ENCODE peak calls at places on chromosome 14, in seven cellular contexts. P, I, K, H, M, Y and O are unnamed samples.
A peak's percentile ranks its signal among the peaks of the same experiment; 100 is the strongest.

GRCh38 chr14:68762944-68763831 is 29.7 kb downstream of the ZFP36L1 start:
- DNase-seq in P (peak; percentile 76), I (peak; percentile 75), K (peak; percentile 58), H (peak; percentile 33), M (peak; percentile 75), Y (peak; percentile 92), O (no peak)

GRCh38 chr14:64812412-64812811 is 67.3 kb downstream of the SPTB start:
- DNase-seq in P (no peak), I (peak; percentile 79), K (peak; percentile 43), H (no peak), M (no peak), Y (no peak), O (no peak)

GRCh38 chr14:67456732-67457131 is 31.8 kb downstream of the TMEM229B start:
- DNase-seq in P (no peak), I (no peak), K (no peak), H (no peak), M (no peak), Y (no peak), O (no peak)

GRCh38 chr14:104157303-104157928 is 19.0 kb downstream of the KIF26A start:
- DNase-seq in P (no peak), I (no peak), K (peak; percentile 50), H (no peak), M (no peak), Y (no peak), O (no peak)

GRCh38 chr14:21867541-21867940 is 193.9 kb upstream of the OR4E1 start:
- DNase-seq in P (peak; percentile 23), I (no peak), K (no peak), H (no peak), M (no peak), Y (peak; percentile 45), O (peak; percentile 7)

GRCh38 chr14:81406863-81407262 is 6.7 kb upstream of the STON2 start:
- DNase-seq in P (peak; percentile 1), I (no peak), K (no peak), H (no peak), M (peak; percentile 74), Y (peak; percentile 62), O (no peak)

GRCh38 chr14:33512201-33512600 is 438.7 kb downstream of the EGLN3 start:
- DNase-seq in P (no peak), I (no peak), K (no peak), H (no peak), M (peak; percentile 76), Y (peak; percentile 83), O (no peak)

GRCh38 chr14:68873379-68873778 is 80.5 kb upstream of the ZFP36L1 start:
- DNase-seq in P (no peak), I (no peak), K (no peak), H (no peak), M (no peak), Y (no peak), O (no peak)

GRCh38 chr14:64826333-64826732 is 53.4 kb downstream of the SPTB start:
- DNase-seq in P (peak; percentile 22), I (no peak), K (no peak), H (no peak), M (peak; percentile 25), Y (peak; percentile 47), O (no peak)

GRCh38 chr14:64806202-64806861 is 73.4 kb downstream of the SPTB start:
- DNase-seq in P (peak; percentile 92), I (no peak), K (no peak), H (no peak), M (peak; percentile 98), Y (peak; percentile 89), O (peak; percentile 41)

GRCh38 chr14:35362911-35363374 is 41.6 kb downstream of the NFKBIA start:
- DNase-seq in P (peak; percentile 88), I (no peak), K (no peak), H (no peak), M (peak; percentile 82), Y (no peak), O (no peak)

GRCh38 chr14:75402867-75403413 is 24.9 kb upstream of the JDP2 start:
- DNase-seq in P (no peak), I (no peak), K (no peak), H (no peak), M (no peak), Y (no peak), O (no peak)

GRCh38 chr14:75401356-75401755 is 26.5 kb upstream of the JDP2 start:
- DNase-seq in P (peak; percentile 8), I (peak; percentile 72), K (peak; percentile 83), H (peak; percentile 67), M (no peak), Y (peak; percentile 76), O (no peak)

GRCh38 chr14:75404843-75405242 is 23.0 kb upstream of the JDP2 start:
- DNase-seq in P (no peak), I (no peak), K (no peak), H (no peak), M (no peak), Y (no peak), O (no peak)

GRCh38 chr14:75399819-75400678 is 27.8 kb upstream of the JDP2 start:
- DNase-seq in P (no peak), I (no peak), K (no peak), H (no peak), M (peak; percentile 20), Y (peak; percentile 85), O (peak; percentile 81)
- H3K9ac ChIP-seq in P (no peak overlapping the region), I (no peak overlapping the region), K (no peak overlapping the region), H (no peak overlapping the region), M (no peak overlapping the region), Y (no peak overlapping the region), O (no peak overlapping the region)

GRCh38 chr14:77319416-77319815 is 1.3 kb downstream of the POMT2 start:
- DNase-seq in P (no peak), I (no peak), K (no peak), H (no peak), M (no peak), Y (peak; percentile 51), O (no peak)
- H2AFZ ChIP-seq in P (no peak overlapping the region), I (no peak overlapping the region), K (no peak overlapping the region), H (peak overlapping the region; percentile 99), M (no peak overlapping the region), Y (no peak overlapping the region), O (no peak overlapping the region)

GRCh38 chr14:20557212-20557542 is 3.7 kb downstream of the RNASE9 start:
- DNase-seq in P (no peak), I (no peak), K (no peak), H (no peak), M (no peak), Y (no peak), O (no peak)

GRCh38 chr14:20556500-20557211 is 4.2 kb downstream of the RNASE9 start:
- DNase-seq in P (no peak), I (no peak), K (no peak), H (no peak), M (no peak), Y (no peak), O (no peak)

GRCh38 chr14:20555845-20556244 is 5.0 kb downstream of the RNASE9 start:
- DNase-seq in P (no peak), I (no peak), K (no peak), H (no peak), M (no peak), Y (no peak), O (no peak)

GRCh38 chr14:20560961-20561360 is at the start of gene RNASE9:
- DNase-seq in P (no peak), I (no peak), K (no peak), H (no peak), M (no peak), Y (no peak), O (no peak)

DNA sequence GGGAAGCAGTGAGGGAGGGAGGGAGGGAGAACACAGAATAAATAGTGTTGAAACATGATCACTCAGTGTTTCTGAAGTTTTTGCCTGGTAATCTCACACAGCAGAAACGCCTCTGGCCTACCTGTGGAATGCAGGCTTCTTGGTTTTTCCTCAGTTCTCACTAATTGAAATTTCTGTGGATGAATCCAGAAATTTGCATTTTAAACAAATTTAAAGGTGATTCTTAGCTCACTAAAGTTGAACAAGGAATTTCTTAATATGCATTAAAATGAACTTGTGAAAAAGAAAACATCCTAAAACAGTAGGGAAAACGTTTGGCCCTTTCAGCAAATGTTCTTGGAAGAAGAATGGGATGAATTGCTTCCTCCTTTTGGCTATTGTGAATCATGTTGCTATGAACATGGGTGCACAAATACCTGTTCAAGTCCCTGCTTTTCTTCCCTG is 1.4 kb downstream of the RNASE9 start:
- DNase-seq in P (no peak), I (no peak), K (peak; percentile 7), H (no peak), M (no peak), Y (no peak), O (no peak)
- H3K9ac ChIP-seq in P (no peak overlapping the region), I (no peak overlapping the region), K (no peak overlapping the region), H (no peak overlapping the region), M (no peak overlapping the region), Y (no peak overlapping the region), O (no peak overlapping the region)

GRCh38 chr14:32508281-32508680 is 179.2 kb downstream of the AKAP6 start:
- DNase-seq in P (peak; percentile 18), I (no peak), K (no peak), H (no peak), M (peak; percentile 30), Y (peak; percentile 44), O (no peak)

GRCh38 chr14:32507029-32507984 is 178.2 kb downstream of the AKAP6 start:
- DNase-seq in P (peak; percentile 90), I (no peak), K (no peak), H (no peak), M (peak; percentile 88), Y (peak; percentile 93), O (peak; percentile 30)

GRCh38 chr14:32512348-32512747 is 183.2 kb downstream of the AKAP6 start:
- DNase-seq in P (no peak), I (no peak), K (no peak), H (no peak), M (no peak), Y (no peak), O (no peak)

GRCh38 chr14:32510815-32511214 is 181.7 kb downstream of the AKAP6 start:
- DNase-seq in P (no peak), I (no peak), K (no peak), H (no peak), M (no peak), Y (no peak), O (no peak)

GRCh38 chr14:32509632-32510187 is 180.6 kb downstream of the AKAP6 start:
- DNase-seq in P (peak; percentile 97), I (no peak), K (peak; percentile 9), H (no peak), M (peak; percentile 99), Y (peak; percentile 99), O (no peak)
- H2AFZ ChIP-seq in P (peak overlapping the region; percentile 60), I (peak overlapping the region; percentile 59), K (no peak overlapping the region), H (peak overlapping the region; percentile 54), M (peak overlapping the region; percentile 48), Y (peak overlapping the region; percentile 70), O (no peak overlapping the region)

DNA sequence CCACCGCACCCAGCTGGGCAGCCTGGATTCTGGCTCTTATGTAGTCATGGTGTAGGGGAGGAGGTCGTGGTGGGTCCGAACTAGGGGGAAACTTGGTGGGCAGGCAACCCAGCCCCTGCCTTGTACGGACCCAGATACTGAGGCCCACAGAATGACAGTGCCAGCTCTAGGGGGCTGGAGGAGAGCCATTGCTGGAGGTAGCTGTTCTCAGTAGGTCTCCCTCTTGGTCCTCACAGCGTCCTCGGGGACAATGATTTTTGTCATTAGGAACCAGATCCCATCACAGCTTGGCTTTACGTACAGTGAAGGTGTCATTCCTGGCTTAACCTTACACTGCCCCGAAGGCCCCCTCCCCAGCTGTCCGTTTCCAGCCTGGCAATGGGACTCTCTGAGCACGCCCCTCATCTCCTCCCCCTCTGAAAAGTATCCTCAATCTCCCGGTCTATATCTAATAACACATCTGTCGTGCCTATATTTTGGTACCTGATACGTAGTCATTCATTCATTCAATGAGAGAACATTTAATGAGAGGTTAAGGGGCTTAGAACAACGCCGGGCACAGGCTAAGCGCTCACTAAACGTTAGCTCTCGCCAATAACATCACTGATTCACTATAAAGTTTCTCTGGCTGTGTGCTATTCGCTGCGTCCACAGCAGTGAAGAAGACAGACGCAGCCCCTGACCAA is 619 bp upstream of the DYNC1H1 start:
- DNase-seq in P (no peak), I (no peak), K (no peak), H (no peak), M (no peak), Y (no peak), O (no peak)
- H3K9ac ChIP-seq in P (no peak overlapping the region), I (no peak overlapping the region), K (no peak overlapping the region), H (no peak overlapping the region), M (no peak overlapping the region), Y (peak overlapping the region; percentile 26), O (no peak overlapping the region)